ENCODE peak calls at places on chromosomes 13 and 19, in nine cellular contexts. L, K, N, M, G, Z, A, O and Q are unnamed samples.

GRCh38 chr13:51734786-51735185 is 69.2 kb downstream of the DHRS12 start:
- DNase-seq in L (peak; percentile 39), K (no peak), N (no peak), M (no peak), G (no peak), Z (no peak), A (no peak), O (no peak), Q (no peak)

GRCh38 chr19:35872180-35872579 is 3.8 kb downstream of the APLP1 start:
- DNase-seq in L (no peak), K (no peak), N (no peak), M (no peak), G (no peak), Z (no peak), A (no peak), O (no peak), Q (no peak)

GRCh38 chr13:27549406-27549981 is 70.8 kb downstream of the LNX2 start:
- DNase-seq in L (no peak), K (no peak), N (no peak), M (no peak), G (no peak), Z (peak; percentile 3), A (peak; percentile 88), O (no peak), Q (no peak)

GRCh38 chr19:5804516-5805464 is at the start of gene NRTN:
- DNase-seq in L (no peak), K (no peak), N (peak; percentile 33), M (no peak), G (no peak), Z (no peak), A (peak; percentile 67), O (no peak), Q (no peak)

GRCh38 chr19:44525721-44526430 is 3.6 kb downstream of the CEACAM20 start:
- DNase-seq in L (no peak), K (no peak), N (no peak), M (no peak), G (no peak), Z (no peak), A (no peak), O (no peak), Q (no peak)

GRCh38 chr19:37932985-37933953 is 26.3 kb downstream of the SIPA1L3 start:
- DNase-seq in L (peak; percentile 50), K (no peak), N (peak; percentile 71), M (no peak), G (no peak), Z (peak; percentile 18), A (peak; percentile 86), O (no peak), Q (peak; percentile 16)

GRCh38 chr13:111031531-111031961 is 83.6 kb upstream of the ARHGEF7 start:
- DNase-seq in L (peak; percentile 96), K (no peak), N (peak; percentile 35), M (no peak), G (no peak), Z (peak; percentile 47), A (no peak), O (no peak), Q (no peak)

GRCh38 chr13:42056146-42056545 is 7.7 kb downstream of the DGKH start:
- DNase-seq in L (no peak), K (no peak), N (no peak), M (no peak), G (no peak), Z (no peak), A (no peak), O (no peak), Q (no peak)

GRCh38 chr19:14320253-14320652 is 61.0 kb upstream of the ADGRE5 start:
- DNase-seq in L (no peak), K (no peak), N (no peak), M (no peak), G (no peak), Z (no peak), A (no peak), O (no peak), Q (no peak)

GRCh38 chr19:50427997-50428425 is 4.7 kb upstream of the MYBPC2 start:
- DNase-seq in L (peak; percentile 73), K (peak; percentile 88), N (no peak), M (peak; percentile 85), G (peak; percentile 62), Z (peak; percentile 93), A (peak; percentile 78), O (peak; percentile 43), Q (peak; percentile 85)

GRCh38 chr19:44576843-44577565 is 36.4 kb upstream of the IGSF23 start:
- DNase-seq in L (peak; percentile 58), K (no peak), N (peak; percentile 58), M (no peak), G (no peak), Z (no peak), A (peak; percentile 59), O (no peak), Q (no peak)

GRCh38 chr13:50829896-50830295 is 13.6 kb downstream of the DLEU7 start:
- DNase-seq in L (peak; percentile 75), K (no peak), N (no peak), M (no peak), G (no peak), Z (peak; percentile 65), A (no peak), O (no peak), Q (no peak)

GRCh38 chr19:56071151-56071550 is 49.9 kb downstream of the ZNF787 start:
- DNase-seq in L (peak; percentile 12), K (no peak), N (no peak), M (no peak), G (no peak), Z (no peak), A (no peak), O (no peak), Q (no peak)

GRCh38 chr13:82747948-82748347 is 1134.3 kb downstream of the SLITRK1 start:
- DNase-seq in L (peak; percentile 66), K (no peak), N (no peak), M (no peak), G (no peak), Z (peak; percentile 2), A (no peak), O (no peak), Q (no peak)

GRCh38 chr13:28423010-28423409 is 71.9 kb downstream of the FLT1 start:
- DNase-seq in L (no peak), K (peak; percentile 69), N (no peak), M (peak; percentile 30), G (no peak), Z (no peak), A (peak; percentile 31), O (no peak), Q (peak; percentile 24)

GRCh38 chr13:43087960-43088580 is 64.7 kb downstream of the DNAJC15 start:
- DNase-seq in L (peak; percentile 54), K (no peak), N (no peak), M (no peak), G (no peak), Z (peak; percentile 65), A (no peak), O (no peak), Q (no peak)

GRCh38 chr13:32824671-32825070 is 191.6 kb upstream of the KL start:
- DNase-seq in L (peak; percentile 88), K (no peak), N (peak; percentile 73), M (no peak), G (peak; percentile 57), Z (peak; percentile 87), A (no peak), O (no peak), Q (no peak)

DNA sequence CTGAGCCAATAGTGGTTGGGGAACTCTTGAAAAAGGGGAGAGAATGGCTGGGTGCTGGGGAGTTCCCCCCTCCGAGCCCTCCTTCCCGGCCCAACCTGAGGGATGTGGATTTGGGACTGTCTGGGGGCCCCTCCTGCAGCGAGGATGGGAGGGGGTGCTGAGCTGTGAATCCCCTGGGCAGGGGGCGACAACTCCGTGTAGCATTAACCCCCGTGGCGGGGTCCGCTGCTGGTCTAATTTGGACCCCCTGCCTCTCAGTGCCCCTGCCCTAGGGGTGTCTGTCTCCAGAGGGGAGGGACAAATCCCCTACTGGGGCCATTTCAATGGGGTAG is 9.7 kb downstream of the MIDN start:
- DNase-seq in L (no peak), K (no peak), N (no peak), M (no peak), G (no peak), Z (no peak), A (no peak), O (no peak), Q (no peak)
- H3K4me1 ChIP-seq in L (peaks cover 55% of the 10 kb centered on the region), K (peaks cover 42% of the 10 kb centered on the region), N (peaks cover 53% of the 10 kb centered on the region), M (peaks cover 93% of the 10 kb centered on the region), G (peaks cover 24% of the 10 kb centered on the region), Z (peaks cover 21% of the 10 kb centered on the region), A (peaks cover 37% of the 10 kb centered on the region), O (peaks cover 12% of the 10 kb centered on the region), Q (peaks cover 96% of the 10 kb centered on the region)

GRCh38 chr13:31749929-31750328 is 10.6 kb downstream of the RXFP2 start:
- DNase-seq in L (peak; percentile 94), K (no peak), N (no peak), M (no peak), G (no peak), Z (peak; percentile 87), A (no peak), O (no peak), Q (no peak)

GRCh38 chr13:31756346-31756745 is 17.0 kb downstream of the RXFP2 start:
- DNase-seq in L (peak; percentile 96), K (no peak), N (no peak), M (no peak), G (no peak), Z (peak; percentile 69), A (no peak), O (peak; percentile 24), Q (no peak)

GRCh38 chr13:31755803-31756212 is 16.5 kb downstream of the RXFP2 start:
- DNase-seq in L (peak; percentile 84), K (no peak), N (no peak), M (no peak), G (no peak), Z (no peak), A (no peak), O (no peak), Q (no peak)

GRCh38 chr13:31755211-31755610 is 15.9 kb downstream of the RXFP2 start:
- DNase-seq in L (no peak), K (no peak), N (no peak), M (no peak), G (no peak), Z (no peak), A (no peak), O (no peak), Q (no peak)
- H3K27ac ChIP-seq in L (peak overlapping the region; percentile 98), K (no peak overlapping the region), N (no peak overlapping the region), M (no peak overlapping the region), G (no peak overlapping the region), Z (no peak overlapping the region), A (no peak overlapping the region), O (peak overlapping the region; percentile 21), Q (no peak overlapping the region)

GRCh38 chr19:6835501-6835900 is 51.9 kb upstream of the ADGRE1 start:
- DNase-seq in L (no peak), K (no peak), N (no peak), M (no peak), G (no peak), Z (no peak), A (no peak), O (no peak), Q (no peak)
- H3K36me3 ChIP-seq in L (no peaks in the 10 kb centered on the region), K (no peaks in the 10 kb centered on the region), N (no peaks in the 10 kb centered on the region), M (no peaks in the 10 kb centered on the region), G (no peaks in the 10 kb centered on the region), Z (no peaks in the 10 kb centered on the region), A (no peaks in the 10 kb centered on the region), O (no peaks in the 10 kb centered on the region), Q (no peaks in the 10 kb centered on the region)

DNA sequence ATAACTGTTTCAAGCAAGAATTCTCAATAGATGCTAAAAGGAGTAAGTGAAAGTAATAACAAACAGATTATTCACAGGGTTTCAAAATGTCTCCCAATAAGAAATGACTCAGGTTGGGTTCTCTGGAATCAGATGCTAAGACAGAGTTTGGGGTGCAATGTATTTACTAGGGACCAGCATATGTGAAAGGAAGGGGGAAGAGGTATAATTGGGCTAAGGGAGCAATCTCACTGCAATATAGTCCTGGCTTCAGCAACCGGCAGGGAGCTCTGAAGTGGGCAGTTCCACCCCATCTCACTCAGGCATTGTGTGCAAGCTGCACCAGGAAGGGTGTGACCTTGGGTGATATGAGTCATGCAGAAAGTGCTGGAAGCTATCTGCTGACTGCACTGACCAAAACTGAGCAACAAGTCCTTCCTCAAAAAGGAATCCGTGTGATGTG is 23.4 kb downstream of the ZDHHC20 start:
- DNase-seq in L (peak; percentile 94), K (no peak), N (peak; percentile 17), M (peak; percentile 45), G (no peak), Z (peak; percentile 79), A (peak; percentile 64), O (peak; percentile 51), Q (peak; percentile 31)
- H3K4me1 ChIP-seq in L (peaks cover 14% of the 10 kb centered on the region), K (no peaks in the 10 kb centered on the region), N (peaks cover 12% of the 10 kb centered on the region), M (peaks cover 20% of the 10 kb centered on the region), G (no peaks in the 10 kb centered on the region), Z (no peaks in the 10 kb centered on the region), A (no peaks in the 10 kb centered on the region), O (no peaks in the 10 kb centered on the region), Q (peaks cover 21% of the 10 kb centered on the region)